ENCODE peak calls at places on chromosomes 4 and X, in nine cellular contexts. E is cerebellum; X is frontal cortex; W is cardiac muscle cell; K is GM23248; V is IMR-90; Q is activated naive CD8-positive, alpha-beta T cell treated with anti-CD3 and anti-CD28 coated beads, Interleukin-2, amount 50 U/mL, for 24 hours; R is NCI-H2081; L is thoracic aorta. A is an unnamed sample.

GRCh38 chr4:108651068-108651794 is 832 bp downstream of the OSTC start:
- DNase-seq in K (peak; percentile 93), L (no peak), V (peak; percentile 72), E (peak; percentile 4), R (no peak), W (peak; percentile 63), X (no peak), Q (no peak), A (peak; percentile 37)

GRCh38 chrX:148601034-148601433 is 100.6 kb downstream of the AFF2 start:
- DNase-seq in X (no peak), V (no peak), R (no peak), W (peak; percentile 49), E (no peak), K (peak; percentile 57), Q (no peak), L (no peak), A (no peak)

GRCh38 chr4:161320377-161320776 is 843.4 kb downstream of the FSTL5 start:
- DNase-seq in R (peak; percentile 62), V (no peak), X (no peak), W (no peak), E (peak; percentile 3), K (peak; percentile 1), Q (no peak), L (no peak), A (peak; percentile 49)

GRCh38 chr4:165464813-165465381 is 86.1 kb downstream of the CPE start:
- DNase-seq in R (peak; percentile 44), V (peak; percentile 48), Q (no peak), L (no peak), W (peak; percentile 73), X (peak; percentile 16), E (peak; percentile 72), K (peak; percentile 72), A (peak; percentile 58)

GRCh38 chr4:169338246-169338645 is 67.5 kb upstream of the SH3RF1 start:
- DNase-seq in X (no peak), E (no peak), R (no peak), V (peak; percentile 79), L (no peak), W (no peak), K (peak; percentile 68), Q (no peak), A (no peak)

GRCh38 chr4:165248102-165248501 is 40.7 kb downstream of the KLHL2 start:
- DNase-seq in K (no peak), R (no peak), W (no peak), Q (no peak), E (no peak), V (no peak), X (no peak), L (no peak), A (no peak)

GRCh38 chr4:70743728-70744127 is 22.0 kb downstream of the RUFY3 start:
- DNase-seq in X (no peak), V (peak; percentile 29), E (no peak), Q (no peak), K (no peak), L (no peak), W (no peak), R (no peak), A (no peak)

GRCh38 chrX:70592091-70592490 is 147.5 kb downstream of the DLG3 start:
- DNase-seq in L (no peak), W (peak; percentile 64), V (peak; percentile 63), Q (peak; percentile 14), K (peak; percentile 84), X (no peak), R (no peak), E (no peak), A (no peak)

GRCh38 chrX:2262679-2263055 is 238.1 kb downstream of the DHRSX start:
- DNase-seq in E (peak; percentile 38), L (no peak), W (no peak), Q (no peak), K (no peak), R (no peak), X (no peak), V (no peak), A (peak; percentile 76)

GRCh38 chr4:142818476-142818875 is 27.6 kb downstream of the INPP4B start:
- DNase-seq in X (no peak), R (no peak), V (no peak), L (no peak), K (no peak), E (no peak), W (peak; percentile 16), Q (no peak), A (no peak)

GRCh38 chr4:145840162-145840768 is 98.4 kb downstream of the ZNF827 start:
- DNase-seq in Q (no peak), L (no peak), R (peak; percentile 53), E (peak; percentile 36), K (peak; percentile 60), X (no peak), W (peak; percentile 67), V (peak; percentile 38), A (peak; percentile 66)

GRCh38 chrX:24259544-24260240 is 54.2 kb downstream of the SUPT20HL2 start:
- DNase-seq in K (peak; percentile 79), R (peak; percentile 65), L (no peak), X (no peak), E (peak; percentile 1), Q (no peak), V (peak; percentile 80), W (peak; percentile 84), A (peak; percentile 72)

GRCh38 chr4:147874109-147874508 is 142.2 kb downstream of the ARHGAP10 start:
- DNase-seq in V (no peak), K (no peak), Q (no peak), W (no peak), R (no peak), L (no peak), X (no peak), E (no peak), A (no peak)

GRCh38 chrX:41110801-41111625 is 25.8 kb downstream of the USP9X start:
- DNase-seq in W (peak; percentile 56), X (no peak), R (no peak), E (no peak), K (no peak), Q (no peak), V (peak; percentile 43), L (no peak), A (peak; percentile 5)

GRCh38 chrX:47311857-47312774 is 58.3 kb upstream of the ZNF157 start:
- DNase-seq in R (no peak), K (peak; percentile 79), L (no peak), Q (peak; percentile 37), V (peak; percentile 63), E (peak; percentile 21), X (no peak), W (peak; percentile 80), A (peak; percentile 88)

GRCh38 chr4:151195801-151196200 is 81.2 kb upstream of the PRSS48 start:
- DNase-seq in Q (no peak), V (peak; percentile 71), W (peak; percentile 59), X (no peak), R (no peak), E (peak; percentile 15), L (no peak), K (peak; percentile 86), A (no peak)

GRCh38 chrX:107227780-107228485 is 21.5 kb downstream of the DNAAF6 start:
- DNase-seq in X (no peak), Q (no peak), W (no peak), R (no peak), V (no peak), L (no peak), K (no peak), E (no peak), A (no peak)

GRCh38 chrX:40996886-40997530 is 88.2 kb upstream of the USP9X start:
- DNase-seq in E (no peak), K (peak; percentile 66), Q (no peak), W (peak; percentile 96), V (peak; percentile 81), X (no peak), L (no peak), R (peak; percentile 2), A (peak; percentile 57)

GRCh38 chrX:2311483-2311882 is 189.3 kb downstream of the DHRSX start:
- DNase-seq in X (no peak), L (no peak), V (no peak), K (no peak), R (no peak), W (no peak), E (no peak), Q (no peak), A (peak; percentile 68)

GRCh38 chr4:117429061-117429460 is 343.7 kb upstream of the TRAM1L1 start:
- DNase-seq in K (no peak), E (no peak), X (no peak), R (no peak), Q (no peak), L (no peak), V (no peak), W (no peak), A (no peak)

GRCh38 chrX:132730266-132730665 is 228.2 kb downstream of the HS6ST2 start:
- DNase-seq in R (no peak), L (no peak), K (no peak), V (no peak), Q (no peak), W (no peak), X (no peak), E (no peak), A (no peak)

GRCh38 chrX:13808865-13809264 is 8.0 kb downstream of the GPM6B start:
- DNase-seq in W (no peak), K (no peak), E (no peak), X (no peak), Q (no peak), L (no peak), V (no peak), R (no peak), A (no peak)

GRCh38 chr4:19614171-19614570 is 637.5 kb upstream of the SLIT2 start:
- DNase-seq in K (no peak), W (peak; percentile 32), R (no peak), E (no peak), X (no peak), L (no peak), Q (no peak), V (no peak), A (no peak)

GRCh38 chrX:50152421-50152820 is 48.4 kb downstream of the AKAP4 start:
- DNase-seq in K (no peak), X (no peak), Q (no peak), L (no peak), E (no peak), R (no peak), W (no peak), V (no peak), A (no peak)

GRCh38 chrX:131216828-131217227 is 72.3 kb downstream of the IGSF1 start:
- DNase-seq in W (no peak), R (no peak), V (no peak), K (no peak), Q (no peak), E (no peak), X (no peak), L (no peak), A (no peak)

GRCh38 chr4:2583517-2583916 is 47.1 kb downstream of the FAM193A start:
- DNase-seq in E (no peak), W (peak; percentile 64), V (peak; percentile 41), L (no peak), X (no peak), R (no peak), Q (no peak), K (peak; percentile 66), A (peak; percentile 29)

GRCh38 chr4:47784222-47784621 is 53.6 kb downstream of the CORIN start:
- DNase-seq in K (no peak), W (no peak), L (no peak), X (no peak), V (no peak), Q (no peak), E (no peak), R (no peak), A (peak; percentile 4)

GRCh38 chrX:19799319-19800182 is 87.8 kb downstream of the SH3KBP1 start:
- DNase-seq in R (peak; percentile 64), L (no peak), K (peak; percentile 80), X (no peak), W (peak; percentile 43), E (no peak), Q (no peak), V (peak; percentile 31), A (peak; percentile 31)

GRCh38 chr4:44210750-44211149 is 237.9 kb downstream of the KCTD8 start:
- DNase-seq in E (no peak), K (no peak), W (no peak), R (no peak), L (no peak), Q (no peak), V (no peak), X (no peak), A (no peak)

GRCh38 chr4:74364649-74365491 is at the start of gene EREG:
- DNase-seq in K (peak; percentile 77), Q (peak; percentile 18), X (no peak), L (no peak), W (peak; percentile 62), V (peak; percentile 62), E (no peak), R (no peak), A (peak; percentile 73)

GRCh38 chr4:112853662-112854256 is 195.7 kb upstream of the ANK2 start:
- DNase-seq in K (peak; percentile 30), E (no peak), W (peak; percentile 41), V (no peak), X (no peak), Q (no peak), R (no peak), L (no peak), A (no peak)

A was measured in left kidney.